ENCODE peak calls at places on chromosome 22, in nine cellular contexts. V is stimulated activated CD8-positive, alpha-beta memory T cell treated with anti-CD3 and anti-CD28 coated beads, Interleukin-15, amount 100 ng/mL, for 1 hour; U is hypothalamus; R is NCI-H2029; S is T-helper 1 cell; G is NCI-H1092; O is SK-N-SH; Q is AG08396; Y is heart left ventricle. X is an unnamed sample.
A peak's percentile ranks its signal among the peaks of the same experiment; 100 is the strongest.

GRCh38 chr22:48749555-48750227 is 1078.0 kb downstream of the BRD1 start:
- DNase-seq in V (no peak), U (no peak), R (no peak), S (no peak), G (no peak), O (no peak), Q (no peak), Y (no peak), X (no peak)

GRCh38 chr22:45155050-45155840 is 8.5 kb upstream of the NUP50 start:
- DNase-seq in V (no peak), U (no peak), R (no peak), S (no peak), G (no peak), O (peak; percentile 26), Q (no peak), Y (no peak), X (no peak)

GRCh38 chr22:45934659-45935341 is 42.2 kb downstream of the WNT7B start:
- DNase-seq in V (no peak), U (no peak), R (peak; percentile 23), S (no peak), G (peak; percentile 11), O (peak; percentile 79), Q (peak; percentile 87), Y (no peak), X (peak; percentile 70)

GRCh38 chr22:41968601-41969000 is 642 bp upstream of the SEPTIN3 start:
- DNase-seq in V (no peak), U (no peak), R (peak; percentile 76), S (no peak), G (no peak), O (peak; percentile 57), Q (no peak), Y (no peak), X (no peak)

GRCh38 chr22:40385041-40385782 is 14.8 kb downstream of the SGSM3 start:
- DNase-seq in V (no peak), U (no peak), R (no peak), S (peak; percentile 46), G (no peak), O (no peak), Q (no peak), Y (no peak), X (no peak)

GRCh38 chr22:37503850-37504249 is 15.4 kb downstream of the CARD10 start:
- DNase-seq in V (no peak), U (no peak), R (no peak), S (no peak), G (no peak), O (no peak), Q (no peak), Y (peak; percentile 56), X (no peak)

GRCh38 chr22:37775785-37776638 is 31.7 kb upstream of the GCAT start:
- DNase-seq in V (no peak), U (no peak), R (no peak), S (no peak), G (no peak), O (no peak), Q (peak; percentile 72), Y (no peak), X (no peak)

GRCh38 chr22:22487059-22487458 is 21.5 kb downstream of the ZNF280B start:
- DNase-seq in V (no peak), U (no peak), R (no peak), S (no peak), G (no peak), O (no peak), Q (no peak), Y (no peak), X (no peak)

GRCh38 chr22:19523240-19524169 is 705 bp downstream of the CLDN5 start:
- DNase-seq in V (no peak), U (no peak), R (peak; percentile 25), S (peak; percentile 28), G (no peak), O (peak; percentile 65), Q (peak; percentile 58), Y (no peak), X (no peak)

GRCh38 chr22:18000441-18001039 is 23.8 kb downstream of the MICAL3 start:
- DNase-seq in V (no peak), U (peak; percentile 12), R (no peak), S (no peak), G (no peak), O (peak; percentile 74), Q (no peak), Y (peak; percentile 60), X (peak; percentile 21)

GRCh38 chr22:20967697-20968201 is 694 bp downstream of the AIFM3 start:
- DNase-seq in V (no peak), U (no peak), R (no peak), S (no peak), G (no peak), O (peak; percentile 47), Q (no peak), Y (no peak), X (no peak)

GRCh38 chr22:47995718-47996117 is 1233.3 kb downstream of the TBC1D22A start:
- DNase-seq in V (no peak), U (no peak), R (no peak), S (no peak), G (no peak), O (no peak), Q (no peak), Y (no peak), X (no peak)

GRCh38 chr22:40044870-40045834 is 50.4 kb downstream of the FAM83F start:
- DNase-seq in V (peak; percentile 49), U (no peak), R (no peak), S (peak; percentile 67), G (no peak), O (peak; percentile 68), Q (peak; percentile 51), Y (peak; percentile 79), X (peak; percentile 32)